ENCODE peak calls at places on chromosomes 16 and 17, in seven cellular contexts. One of them, this sample, is unnamed. For H3K4me1, the result is how much of the 10 kb centered on the place peaks cover.

GRCh38 chr17:17253445-17253844 is 16.5 kb upstream of the FLCN start:
- DNase-seq in psoas muscle: no peak
- DNase-seq in right atrium auricular region: no peak
- DNase-seq in H1: no peak
- DNase-seq in PC-3: no peak
- DNase-seq in IMR-90: no peak
- DNase-seq in body of pancreas: no peak
- DNase-seq in this sample: no peak

GRCh38 chr17:17555906-17556305 is 35.6 kb downstream of the PEMT start:
- DNase-seq in psoas muscle: no peak
- DNase-seq in right atrium auricular region: no peak
- DNase-seq in H1: no peak
- DNase-seq in PC-3: no peak
- DNase-seq in IMR-90: no peak
- DNase-seq in body of pancreas: no peak
- DNase-seq in this sample: no peak

GRCh38 chr17:4440021-4440420 is 6.3 kb downstream of the SPNS3 start:
- DNase-seq in psoas muscle: no peak
- DNase-seq in right atrium auricular region: no peak
- DNase-seq in H1: no peak
- DNase-seq in PC-3: no peak
- DNase-seq in IMR-90: no peak
- DNase-seq in body of pancreas: no peak
- DNase-seq in this sample: no peak

GRCh38 chr17:17492085-17492484 is 4.1 kb downstream of the RASD1 start:
- DNase-seq in psoas muscle: no peak
- DNase-seq in right atrium auricular region: no peak
- DNase-seq in H1: no peak
- DNase-seq in PC-3: no peak
- DNase-seq in IMR-90: no peak
- DNase-seq in body of pancreas: no peak
- DNase-seq in this sample: no peak

GRCh38 chr16:6684076-6684673 is 648.5 kb upstream of the RBFOX1 start:
- DNase-seq in psoas muscle: no peak
- DNase-seq in right atrium auricular region: no peak
- DNase-seq in H1: no peak
- DNase-seq in PC-3: peak
- DNase-seq in IMR-90: no peak
- DNase-seq in body of pancreas: peak
- DNase-seq in this sample: no peak

GRCh38 chr16:49398761-49399160 is 25.2 kb downstream of the C16orf78 start:
- DNase-seq in psoas muscle: no peak
- DNase-seq in right atrium auricular region: no peak
- DNase-seq in H1: no peak
- DNase-seq in PC-3: no peak
- DNase-seq in IMR-90: no peak
- DNase-seq in body of pancreas: no peak
- DNase-seq in this sample: no peak

GRCh38 chr17:70767102-70767701 is 597.9 kb downstream of the KCNJ2 start:
- DNase-seq in psoas muscle: no peak
- DNase-seq in right atrium auricular region: no peak
- DNase-seq in H1: no peak
- DNase-seq in PC-3: peak
- DNase-seq in IMR-90: peak
- DNase-seq in body of pancreas: no peak
- DNase-seq in this sample: no peak

GRCh38 chr16:74496054-74496453 is 74.8 kb upstream of the CLEC18B start:
- DNase-seq in psoas muscle: no peak
- DNase-seq in right atrium auricular region: no peak
- DNase-seq in H1: no peak
- DNase-seq in PC-3: no peak
- DNase-seq in IMR-90: no peak
- DNase-seq in body of pancreas: no peak
- DNase-seq in this sample: no peak

DNA sequence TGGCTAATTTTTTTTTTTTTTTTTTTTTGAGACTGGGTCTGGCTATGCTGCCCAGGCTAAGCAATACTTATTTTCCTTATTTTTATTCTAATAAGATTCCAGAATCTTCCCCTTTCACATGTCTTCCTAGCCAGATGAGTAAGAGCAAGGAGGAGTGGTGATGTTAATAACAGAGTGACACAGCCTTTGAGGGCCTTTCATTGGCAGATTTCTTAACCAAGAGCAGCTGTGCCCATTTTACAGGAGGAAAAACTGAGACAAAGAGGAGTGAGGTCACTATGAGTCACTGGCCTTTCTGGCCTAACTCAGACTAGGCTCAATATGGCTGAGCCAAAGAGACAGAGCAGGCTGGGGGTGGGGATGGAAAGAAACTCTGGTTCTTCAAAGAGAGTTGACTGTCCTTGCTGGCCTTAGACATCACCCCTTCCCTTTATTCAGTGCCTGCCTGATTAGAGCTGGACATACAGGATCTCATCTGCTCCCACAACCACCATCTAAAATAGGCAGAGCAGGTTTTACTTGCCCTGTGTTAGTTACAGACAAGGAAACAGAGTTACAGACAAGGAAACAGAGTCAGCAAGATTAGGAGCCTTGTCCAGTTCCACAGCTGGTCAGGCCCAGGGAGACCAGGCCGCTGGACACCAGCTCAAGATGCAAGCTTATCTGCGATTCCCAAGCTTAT is 50.0 kb upstream of the TOB1 start:
- DNase-seq in psoas muscle: no peak
- DNase-seq in right atrium auricular region: no peak
- DNase-seq in H1: no peak
- DNase-seq in PC-3: peak
- DNase-seq in IMR-90: peak
- DNase-seq in body of pancreas: no peak
- DNase-seq in this sample: no peak
- H3K27ac ChIP-seq in psoas muscle: peak
- H3K27ac ChIP-seq in right atrium auricular region: no peak
- H3K27ac ChIP-seq in H1: no peak
- H3K27ac ChIP-seq in PC-3: no peak
- H3K27ac ChIP-seq in IMR-90: no peak
- H3K27ac ChIP-seq in body of pancreas: peak
- H3K27ac ChIP-seq in this sample: no peak

GRCh38 chr17:29593546-29594440 is 861 bp downstream of the ANKRD13B start:
- DNase-seq in psoas muscle: no peak
- DNase-seq in right atrium auricular region: no peak
- DNase-seq in H1: no peak
- DNase-seq in PC-3: peak
- DNase-seq in IMR-90: peak
- DNase-seq in body of pancreas: peak
- DNase-seq in this sample: no peak
- H3K4me1 ChIP-seq in psoas muscle: under half
- H3K4me1 ChIP-seq in right atrium auricular region: under half
- H3K4me1 ChIP-seq in H1: under half
- H3K4me1 ChIP-seq in PC-3: under half
- H3K4me1 ChIP-seq in IMR-90: under half
- H3K4me1 ChIP-seq in body of pancreas: under half
- H3K4me1 ChIP-seq in this sample: under half

DNA sequence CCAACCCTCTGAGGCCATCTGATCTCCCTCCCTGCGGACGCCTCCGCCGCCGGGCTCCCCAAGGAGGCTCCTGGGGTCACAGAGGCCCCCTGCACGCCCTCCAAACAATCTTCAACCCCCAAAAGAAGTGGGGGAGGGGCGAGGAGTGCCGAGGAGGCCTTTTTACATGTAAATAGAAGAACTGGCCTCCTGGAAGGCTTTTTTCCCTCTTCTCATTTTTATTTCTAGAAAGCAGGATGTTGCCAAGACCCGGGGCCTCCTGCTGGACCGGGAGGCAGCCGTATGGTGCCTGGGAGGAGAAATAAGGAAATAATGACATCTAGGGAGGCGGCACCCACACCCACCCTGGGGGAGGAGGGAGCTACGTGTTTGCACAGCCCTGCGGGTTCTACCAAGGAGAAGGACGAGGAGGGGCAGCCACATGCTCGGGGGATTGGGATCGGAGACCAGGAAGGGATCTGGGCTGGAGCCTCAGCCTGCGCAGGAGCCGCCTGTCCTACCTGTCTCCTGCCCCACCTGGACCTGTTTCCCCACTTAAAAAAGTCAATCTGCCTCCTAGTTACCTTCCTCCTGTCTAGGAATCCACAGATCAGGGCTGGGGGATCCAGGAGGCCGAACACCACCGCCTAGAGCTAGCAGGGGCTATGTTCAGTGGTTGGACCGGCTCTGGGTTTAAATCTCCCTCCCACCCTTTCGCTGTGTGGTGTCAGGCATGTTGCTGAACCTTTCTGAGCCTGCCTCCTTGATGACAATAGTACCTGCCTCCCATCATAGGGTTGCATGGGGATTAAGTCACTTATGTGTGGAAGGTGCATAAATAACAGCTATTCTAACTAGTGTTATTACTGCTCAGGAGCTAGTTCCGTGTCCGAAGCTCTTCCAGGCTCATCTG is 175.7 kb upstream of the GSE1 start:
- DNase-seq in psoas muscle: no peak
- DNase-seq in right atrium auricular region: no peak
- DNase-seq in H1: no peak
- DNase-seq in PC-3: no peak
- DNase-seq in IMR-90: no peak
- DNase-seq in body of pancreas: peak
- DNase-seq in this sample: no peak
- H3K27ac ChIP-seq in psoas muscle: no peak
- H3K27ac ChIP-seq in right atrium auricular region: peak
- H3K27ac ChIP-seq in H1: peak
- H3K27ac ChIP-seq in PC-3: no peak
- H3K27ac ChIP-seq in IMR-90: no peak
- H3K27ac ChIP-seq in body of pancreas: peak
- H3K27ac ChIP-seq in this sample: no peak

DNA sequence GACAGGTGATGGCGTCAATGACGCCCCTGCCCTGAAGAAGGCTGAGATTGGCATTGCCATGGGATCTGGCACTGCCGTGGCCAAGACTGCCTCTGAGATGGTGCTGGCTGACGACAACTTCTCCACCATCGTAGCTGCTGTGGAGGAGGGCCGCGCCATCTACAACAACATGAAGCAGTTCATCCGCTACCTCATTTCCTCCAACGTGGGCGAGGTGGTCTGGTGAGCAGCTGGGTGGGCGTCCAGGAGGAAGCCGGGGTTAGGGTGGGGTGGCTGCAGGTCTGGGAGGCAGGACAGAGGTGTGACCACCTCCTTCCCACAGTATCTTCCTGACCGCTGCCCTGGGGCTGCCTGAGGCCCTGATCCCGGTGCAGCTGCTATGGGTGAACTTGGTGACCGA is 23.2 kb downstream of the RABEP2 start:
- DNase-seq in psoas muscle: no peak
- DNase-seq in right atrium auricular region: no peak
- DNase-seq in H1: no peak
- DNase-seq in PC-3: no peak
- DNase-seq in IMR-90: no peak
- DNase-seq in body of pancreas: no peak
- DNase-seq in this sample: no peak
- H3K4me1 ChIP-seq in psoas muscle: under half
- H3K4me1 ChIP-seq in right atrium auricular region: under half
- H3K4me1 ChIP-seq in H1: under half
- H3K4me1 ChIP-seq in PC-3: under half
- H3K4me1 ChIP-seq in IMR-90: under half
- H3K4me1 ChIP-seq in body of pancreas: under half
- H3K4me1 ChIP-seq in this sample: under half